ENCODE peak calls at places on chromosomes 5 and 9, in six cellular contexts. One of them, this sample, is unnamed.

GRCh38 chr5:95817430-95817829 is 5.1 kb downstream of the GLRX start:
- ATAC-seq in K562: no peak
- ATAC-seq in GM12878: no peak
- ATAC-seq in A549: no peak
- ATAC-seq in HepG2: no peak
- ATAC-seq in upper lobe of left lung: no peak
- ATAC-seq in this sample: no peak

GRCh38 chr5:80037366-80037765 is 2.2 kb downstream of the THBS4 start:
- ATAC-seq in K562: no peak
- ATAC-seq in GM12878: peak; percentile 80
- ATAC-seq in A549: no peak
- ATAC-seq in HepG2: no peak
- ATAC-seq in upper lobe of left lung: no peak
- ATAC-seq in this sample: no peak

GRCh38 chr5:125394661-125395280 is 648.3 kb upstream of the ZNF608 start:
- ATAC-seq in K562: no peak
- ATAC-seq in GM12878: no peak
- ATAC-seq in A549: no peak
- ATAC-seq in HepG2: no peak
- ATAC-seq in upper lobe of left lung: no peak
- ATAC-seq in this sample: no peak

GRCh38 chr5:139404484-139404840 is 573 bp upstream of the SPATA24 start:
- ATAC-seq in K562: no peak
- ATAC-seq in GM12878: no peak
- ATAC-seq in A549: no peak
- ATAC-seq in HepG2: peak; percentile 6
- ATAC-seq in upper lobe of left lung: no peak
- ATAC-seq in this sample: no peak

GRCh38 chr5:142981475-142981874 is 211.3 kb downstream of the ARHGAP26 start:
- ATAC-seq in K562: no peak
- ATAC-seq in GM12878: no peak
- ATAC-seq in A549: no peak
- ATAC-seq in HepG2: no peak
- ATAC-seq in upper lobe of left lung: no peak
- ATAC-seq in this sample: no peak

GRCh38 chr9:129630967-129631672 is 5.2 kb downstream of the NTMT1 start:
- ATAC-seq in K562: no peak
- ATAC-seq in GM12878: no peak
- ATAC-seq in A549: no peak
- ATAC-seq in HepG2: no peak
- ATAC-seq in upper lobe of left lung: no peak
- ATAC-seq in this sample: no peak

GRCh38 chr9:109263358-109263757 is 57.5 kb downstream of the EPB41L4B start:
- ATAC-seq in K562: no peak
- ATAC-seq in GM12878: no peak
- ATAC-seq in A549: no peak
- ATAC-seq in HepG2: no peak
- ATAC-seq in upper lobe of left lung: no peak
- ATAC-seq in this sample: no peak

GRCh38 chr5:72656756-72657513 is 149.7 kb upstream of the ZNF366 start:
- ATAC-seq in K562: no peak
- ATAC-seq in GM12878: no peak
- ATAC-seq in A549: no peak
- ATAC-seq in HepG2: no peak
- ATAC-seq in upper lobe of left lung: no peak
- ATAC-seq in this sample: no peak

GRCh38 chr5:82641362-82641988 is 363.3 kb upstream of the RPS23 start:
- ATAC-seq in K562: peak; percentile 83
- ATAC-seq in GM12878: peak; percentile 87
- ATAC-seq in A549: peak; percentile 93
- ATAC-seq in HepG2: peak; percentile 91
- ATAC-seq in upper lobe of left lung: peak; percentile 91
- ATAC-seq in this sample: peak; percentile 92

GRCh38 chr9:114138537-114138936 is 16.8 kb upstream of the COL27A1 start:
- ATAC-seq in K562: no peak
- ATAC-seq in GM12878: no peak
- ATAC-seq in A549: no peak
- ATAC-seq in HepG2: peak; percentile 46
- ATAC-seq in upper lobe of left lung: no peak
- ATAC-seq in this sample: peak; percentile 36
- TF ChIP-seq EP300 in K562: no peak
- TF ChIP-seq EP300 in GM12878: no peak
- TF ChIP-seq EP300 in A549: no peak
- TF ChIP-seq EP300 in HepG2: no peak
- TF ChIP-seq EP300 in upper lobe of left lung: no peak
- TF ChIP-seq EP300 in this sample: no peak

GRCh38 chr5:174084691-174085154 is 39.2 kb downstream of the NSG2 start:
- ATAC-seq in K562: no peak
- ATAC-seq in GM12878: no peak
- ATAC-seq in A549: no peak
- ATAC-seq in HepG2: no peak
- ATAC-seq in upper lobe of left lung: no peak
- ATAC-seq in this sample: no peak
- TF ChIP-seq EP300 in K562: no peak
- TF ChIP-seq EP300 in GM12878: no peak
- TF ChIP-seq EP300 in A549: no peak
- TF ChIP-seq EP300 in HepG2: no peak
- TF ChIP-seq EP300 in upper lobe of left lung: no peak
- TF ChIP-seq EP300 in this sample: no peak

DNA sequence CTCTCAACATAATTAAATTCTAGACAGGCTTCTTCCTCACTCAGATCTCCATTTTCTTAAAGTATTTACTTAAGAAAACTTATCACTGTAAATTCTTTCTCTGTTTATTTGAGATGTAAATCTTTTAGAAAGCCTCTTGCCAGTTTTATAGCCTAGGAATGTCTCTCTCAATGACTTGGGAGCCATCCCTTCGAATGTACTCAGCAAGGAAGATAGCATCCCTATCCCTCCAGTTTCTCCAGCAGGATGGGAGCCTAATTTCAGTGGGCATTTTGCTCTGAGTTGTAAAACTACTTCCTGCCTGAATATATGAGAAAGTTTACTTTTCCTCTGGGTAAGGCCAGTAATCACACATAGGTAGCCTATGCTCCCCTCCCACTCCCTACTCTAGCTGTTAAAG is 558.5 kb upstream of the ARRDC3 start:
- ATAC-seq in K562: no peak
- ATAC-seq in GM12878: no peak
- ATAC-seq in A549: no peak
- ATAC-seq in HepG2: no peak
- ATAC-seq in upper lobe of left lung: no peak
- ATAC-seq in this sample: no peak
- TF ChIP-seq EP300 in K562: no peak
- TF ChIP-seq EP300 in GM12878: no peak
- TF ChIP-seq EP300 in A549: no peak
- TF ChIP-seq EP300 in HepG2: no peak
- TF ChIP-seq EP300 in upper lobe of left lung: no peak
- TF ChIP-seq EP300 in this sample: no peak

GRCh38 chr9:30504502-30504905 is 1879.9 kb upstream of the ACO1 start:
- ATAC-seq in K562: no peak
- ATAC-seq in GM12878: no peak
- ATAC-seq in A549: no peak
- ATAC-seq in HepG2: no peak
- ATAC-seq in upper lobe of left lung: no peak
- ATAC-seq in this sample: no peak
- TF ChIP-seq EP300 in K562: no peak
- TF ChIP-seq EP300 in GM12878: no peak
- TF ChIP-seq EP300 in A549: no peak
- TF ChIP-seq EP300 in HepG2: no peak
- TF ChIP-seq EP300 in upper lobe of left lung: no peak
- TF ChIP-seq EP300 in this sample: no peak

DNA sequence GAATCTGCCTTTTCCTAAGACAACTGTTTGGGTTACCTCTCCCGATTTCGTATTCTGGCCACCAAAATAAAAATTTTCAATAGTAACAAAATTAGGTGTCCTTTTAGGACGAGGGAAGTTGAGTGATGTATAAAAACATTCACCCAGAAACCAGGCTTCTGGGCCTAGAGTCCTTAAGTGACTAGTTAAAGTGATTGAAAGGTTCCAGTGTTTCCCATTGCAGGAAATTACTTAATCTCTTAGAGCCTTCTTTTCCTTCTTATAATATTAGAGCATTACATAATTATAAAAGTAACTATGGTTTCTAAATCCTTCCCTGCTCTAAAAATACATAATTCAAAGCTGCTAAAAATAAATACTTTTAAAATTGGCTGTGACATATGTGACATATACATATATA is 7.3 kb downstream of the MCIDAS start:
- ATAC-seq in K562: no peak
- ATAC-seq in GM12878: no peak
- ATAC-seq in A549: no peak
- ATAC-seq in HepG2: no peak
- ATAC-seq in upper lobe of left lung: no peak
- ATAC-seq in this sample: no peak
- TF ChIP-seq EP300 in K562: no peak
- TF ChIP-seq EP300 in GM12878: no peak
- TF ChIP-seq EP300 in A549: no peak
- TF ChIP-seq EP300 in HepG2: no peak
- TF ChIP-seq EP300 in upper lobe of left lung: no peak
- TF ChIP-seq EP300 in this sample: no peak

DNA sequence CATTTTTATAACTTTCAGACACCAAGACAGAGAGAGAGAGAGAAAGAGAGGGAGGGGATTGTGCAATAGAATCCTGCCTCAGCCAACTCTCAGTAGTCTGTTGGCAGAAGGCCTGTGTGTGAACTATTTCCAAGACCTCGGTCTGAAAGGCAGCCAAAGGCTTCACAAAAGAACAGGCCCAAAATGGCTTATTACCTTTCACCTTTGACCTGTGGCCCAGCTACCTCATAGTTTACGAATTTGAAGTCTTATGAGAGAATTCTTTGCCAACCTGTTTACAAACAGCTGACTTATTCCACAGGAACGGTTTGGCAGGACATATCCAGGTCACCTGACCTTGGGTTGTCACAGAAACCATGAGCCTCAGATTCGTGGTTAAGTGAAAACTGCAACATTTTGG is 48.6 kb downstream of the NR2F1-AS1 start:
- ATAC-seq in K562: no peak
- ATAC-seq in GM12878: no peak
- ATAC-seq in A549: no peak
- ATAC-seq in HepG2: peak; percentile 59
- ATAC-seq in upper lobe of left lung: peak; percentile 87
- ATAC-seq in this sample: peak; percentile 93
- TF ChIP-seq EP300 in K562: no peak
- TF ChIP-seq EP300 in GM12878: no peak
- TF ChIP-seq EP300 in A549: no peak
- TF ChIP-seq EP300 in HepG2: no peak
- TF ChIP-seq EP300 in upper lobe of left lung: no peak
- TF ChIP-seq EP300 in this sample: no peak

DNA sequence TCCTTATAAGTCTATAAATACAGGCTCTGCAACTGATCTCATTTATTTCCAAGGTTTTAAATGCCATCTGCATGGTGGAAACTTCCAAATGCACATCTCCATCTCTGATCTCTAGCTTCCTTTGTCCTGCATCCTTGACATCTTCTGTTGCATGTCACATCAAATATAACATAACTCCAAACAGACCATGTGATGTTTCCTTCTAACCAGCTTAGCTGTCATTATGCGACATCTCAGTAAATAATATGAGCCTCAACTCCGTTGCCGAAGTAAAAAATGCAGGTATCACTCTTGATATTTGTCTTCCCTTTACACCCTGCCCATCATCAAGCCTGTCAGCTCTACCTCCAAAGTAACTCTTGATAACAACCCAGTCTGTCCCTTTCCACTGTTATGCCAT is 506.4 kb upstream of the C9orf72 start:
- ATAC-seq in K562: no peak
- ATAC-seq in GM12878: no peak
- ATAC-seq in A549: no peak
- ATAC-seq in HepG2: no peak
- ATAC-seq in upper lobe of left lung: no peak
- ATAC-seq in this sample: no peak
- TF ChIP-seq EP300 in K562: no peak
- TF ChIP-seq EP300 in GM12878: no peak
- TF ChIP-seq EP300 in A549: no peak
- TF ChIP-seq EP300 in HepG2: no peak
- TF ChIP-seq EP300 in upper lobe of left lung: no peak
- TF ChIP-seq EP300 in this sample: no peak

GRCh38 chr5:150022681-150023080 is 22.1 kb downstream of the HMGXB3 start:
- ATAC-seq in K562: no peak
- ATAC-seq in GM12878: no peak
- ATAC-seq in A549: no peak
- ATAC-seq in HepG2: no peak
- ATAC-seq in upper lobe of left lung: no peak
- ATAC-seq in this sample: no peak

GRCh38 chr5:150023136-150023535 is 22.6 kb downstream of the HMGXB3 start:
- ATAC-seq in K562: no peak
- ATAC-seq in GM12878: no peak
- ATAC-seq in A549: no peak
- ATAC-seq in HepG2: no peak
- ATAC-seq in upper lobe of left lung: no peak
- ATAC-seq in this sample: no peak

GRCh38 chr5:150021491-150022162 is 21.1 kb downstream of the HMGXB3 start:
- ATAC-seq in K562: no peak
- ATAC-seq in GM12878: no peak
- ATAC-seq in A549: no peak
- ATAC-seq in HepG2: no peak
- ATAC-seq in upper lobe of left lung: no peak
- ATAC-seq in this sample: peak; percentile 58

GRCh38 chr5:150020249-150020648 is 19.7 kb downstream of the HMGXB3 start:
- ATAC-seq in K562: no peak
- ATAC-seq in GM12878: no peak
- ATAC-seq in A549: no peak
- ATAC-seq in HepG2: no peak
- ATAC-seq in upper lobe of left lung: no peak
- ATAC-seq in this sample: no peak

DNA sequence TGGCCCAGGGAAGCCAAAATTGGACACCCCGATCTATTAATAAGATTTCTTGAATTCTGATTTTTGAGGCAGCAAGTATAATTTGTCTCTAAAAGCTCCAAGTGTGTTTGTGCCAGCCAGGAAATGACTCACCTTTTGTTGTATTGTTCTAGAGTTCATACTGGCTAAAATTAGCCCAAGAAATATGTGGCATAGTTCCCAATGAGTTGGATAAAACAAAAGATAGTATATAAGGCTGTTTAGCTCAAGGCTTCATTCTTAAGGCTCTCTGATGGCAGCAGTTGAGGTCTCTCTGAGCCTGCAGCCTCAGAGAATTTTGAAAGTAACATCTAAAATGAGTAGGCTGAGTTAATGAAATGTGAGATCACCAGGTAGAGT is 21.6 kb downstream of the HMGXB3 start:
- ATAC-seq in K562: no peak
- ATAC-seq in GM12878: no peak
- ATAC-seq in A549: peak; percentile 62
- ATAC-seq in HepG2: no peak
- ATAC-seq in upper lobe of left lung: no peak
- ATAC-seq in this sample: peak; percentile 72
- TF ChIP-seq EP300 in K562: no peak
- TF ChIP-seq EP300 in GM12878: no peak
- TF ChIP-seq EP300 in A549: no peak
- TF ChIP-seq EP300 in HepG2: no peak
- TF ChIP-seq EP300 in upper lobe of left lung: peak; percentile 17
- TF ChIP-seq EP300 in this sample: no peak

This sample was measured in gastroesophageal sphincter.